ENCODE peak calls at places on chromosomes 5 and 9, in nine cellular contexts. S is psoas muscle; Y is gastrocnemius medialis; X is stomach; F is SJSA1; R is GM12878; L is left ventricle myocardium inferior; K is ovary; Z is CD8-positive, alpha-beta memory T cell. I is an unnamed sample. For H3K36me3, the result is how much of the 10 kb centered on the place peaks cover.

GRCh38 chr5:6768590-6769230 is 55.5 kb downstream of the TENT4A start:
- DNase-seq in K (no peak), F (no peak), L (no peak), Z (no peak), S (no peak), Y (no peak), R (no peak), X (no peak), I (no peak)

GRCh38 chr5:142432961-142433360 is 108.1 kb upstream of the SPRY4 start:
- DNase-seq in Y (no peak), S (no peak), Z (peak), X (no peak), K (no peak), L (no peak), F (no peak), R (no peak), I (peak)

GRCh38 chr5:133534566-133534965 is 77.8 kb downstream of the FSTL4 start:
- DNase-seq in F (peak), Y (no peak), X (no peak), S (no peak), L (no peak), Z (no peak), R (no peak), K (no peak), I (no peak)

GRCh38 chr5:180606215-180606785 is 15.0 kb upstream of the SCGB3A1 start:
- DNase-seq in Y (no peak), X (no peak), L (no peak), R (no peak), F (no peak), S (no peak), K (no peak), Z (no peak), I (no peak)

GRCh38 chr9:116952434-116952805 is 265.3 kb downstream of the TRIM32 start:
- DNase-seq in Y (no peak), K (no peak), R (no peak), F (no peak), X (no peak), Z (no peak), S (no peak), L (no peak), I (no peak)

GRCh38 chr5:3597002-3597726 is 1.5 kb downstream of the IRX1 start:
- DNase-seq in Y (no peak), X (no peak), S (no peak), F (no peak), K (no peak), Z (no peak), L (no peak), R (no peak), I (no peak)

GRCh38 chr9:25117791-25118190 is 560.5 kb downstream of the TUSC1 start:
- DNase-seq in L (no peak), Y (no peak), Z (no peak), K (no peak), S (no peak), X (no peak), R (no peak), F (no peak), I (no peak)

GRCh38 chr5:176447538-176447981 is 625 bp upstream of the FAF2 start:
- DNase-seq in S (no peak), F (no peak), Z (no peak), L (no peak), X (no peak), R (no peak), K (no peak), Y (no peak), I (no peak)

GRCh38 chr5:152634596-152634995 is 229.5 kb upstream of the NMUR2 start:
- DNase-seq in K (no peak), Y (no peak), X (no peak), Z (no peak), S (no peak), L (no peak), F (no peak), R (no peak), I (no peak)

GRCh38 chr9:128503870-128504269 is 649 bp upstream of the GLE1 start:
- DNase-seq in L (no peak), K (peak), R (no peak), X (no peak), F (no peak), Y (no peak), Z (no peak), S (peak), I (peak)

GRCh38 chr5:79091064-79091463 is 20.5 kb upstream of the BHMT start:
- DNase-seq in X (no peak), R (no peak), K (no peak), L (no peak), Y (no peak), Z (no peak), S (no peak), F (no peak), I (no peak)

GRCh38 chr5:71932131-71932635 is 175.1 kb upstream of the MAP1B start:
- DNase-seq in Z (no peak), Y (no peak), X (no peak), K (no peak), L (no peak), S (no peak), R (no peak), F (peak), I (peak)

GRCh38 chr9:134381262-134381661 is 55.0 kb downstream of the RXRA start:
- DNase-seq in R (no peak), K (no peak), X (no peak), Z (no peak), L (no peak), Y (no peak), S (no peak), F (no peak), I (no peak)

GRCh38 chr5:169650701-169651331 is 13.7 kb downstream of the DOCK2 start:
- DNase-seq in F (no peak), X (no peak), S (no peak), L (no peak), Y (no peak), Z (no peak), K (no peak), R (peak), I (no peak)

GRCh38 chr5:93382188-93382587 is 198.8 kb downstream of the NR2F1-AS1 start:
- DNase-seq in L (no peak), Z (no peak), S (no peak), R (no peak), Y (no peak), F (no peak), K (no peak), X (no peak), I (no peak)

GRCh38 chr9:128579194-128579593 is 26.8 kb downstream of the SPTAN1 start:
- DNase-seq in F (no peak), L (no peak), X (no peak), R (no peak), K (no peak), S (no peak), Z (no peak), Y (no peak), I (no peak)

GRCh38 chr5:28301676-28302075 is 1263.3 kb upstream of the CDH9 start:
- DNase-seq in X (no peak), F (no peak), R (no peak), K (no peak), S (no peak), Z (no peak), L (no peak), Y (no peak), I (no peak)

GRCh38 chr9:4167040-4167671 is 132.7 kb downstream of the GLIS3 start:
- DNase-seq in Z (no peak), R (no peak), L (no peak), S (no peak), K (no peak), Y (no peak), X (no peak), F (no peak), I (no peak)

GRCh38 chr5:147504535-147504934 is 5.3 kb downstream of the DPYSL3 start:
- DNase-seq in Y (no peak), X (no peak), S (no peak), K (no peak), Z (no peak), R (no peak), L (no peak), F (no peak), I (no peak)

GRCh38 chr9:37986771-37987258 is 82.2 kb downstream of the SHB start:
- DNase-seq in R (no peak), K (no peak), Y (no peak), S (no peak), Z (no peak), F (no peak), X (no peak), L (no peak), I (no peak)
- H3K27ac ChIP-seq in R (no peak), K (no peak), Y (no peak), S (no peak), Z (no peak), F (peak), X (no peak), L (peak), I (no peak)

DNA sequence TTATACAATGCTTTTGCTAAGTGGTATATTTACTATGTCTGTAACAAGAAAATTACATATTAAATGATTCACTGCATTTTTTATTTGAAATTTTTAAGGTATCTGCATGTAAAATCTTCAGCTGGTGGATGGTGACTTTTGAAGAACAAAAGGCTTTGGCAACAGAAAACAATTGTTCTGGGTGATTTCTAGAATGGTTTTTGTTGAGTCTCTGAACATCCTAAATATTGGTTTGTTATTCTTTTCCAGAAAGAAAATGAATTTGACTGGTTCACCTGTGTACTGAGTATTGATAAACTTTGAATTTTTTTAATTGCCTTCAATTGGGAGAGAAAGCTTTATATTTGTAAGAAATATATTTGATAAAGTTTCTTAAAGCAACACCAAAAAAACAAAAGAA is 35.2 kb downstream of the ERAP1 start:
- DNase-seq in R (no peak), Y (no peak), L (no peak), Z (no peak), S (no peak), K (no peak), X (no peak), F (no peak), I (no peak)
- H3K36me3 ChIP-seq in R (under half), Y (half or more), L (half or more), Z (under half), S (half or more), K (under half), X (half or more), F (half or more), I (under half)

GRCh38 chr5:76867027-76867426 is 17.2 kb downstream of the S100Z start:
- DNase-seq in X (no peak), S (no peak), K (no peak), L (no peak), Z (no peak), R (no peak), Y (no peak), F (no peak), I (no peak)

GRCh38 chr5:76862986-76863385 is 13.2 kb downstream of the S100Z start:
- DNase-seq in S (no peak), L (no peak), R (no peak), K (no peak), X (no peak), Y (no peak), F (no peak), Z (no peak), I (peak)

GRCh38 chr5:76866503-76866902 is 16.7 kb downstream of the S100Z start:
- DNase-seq in Y (no peak), K (no peak), R (no peak), S (no peak), Z (no peak), L (no peak), X (no peak), F (no peak), I (no peak)

GRCh38 chr5:76870046-76870445 is 20.2 kb downstream of the S100Z start:
- DNase-seq in S (no peak), R (no peak), X (no peak), Z (no peak), K (no peak), F (no peak), Y (no peak), L (no peak), I (no peak)

DNA sequence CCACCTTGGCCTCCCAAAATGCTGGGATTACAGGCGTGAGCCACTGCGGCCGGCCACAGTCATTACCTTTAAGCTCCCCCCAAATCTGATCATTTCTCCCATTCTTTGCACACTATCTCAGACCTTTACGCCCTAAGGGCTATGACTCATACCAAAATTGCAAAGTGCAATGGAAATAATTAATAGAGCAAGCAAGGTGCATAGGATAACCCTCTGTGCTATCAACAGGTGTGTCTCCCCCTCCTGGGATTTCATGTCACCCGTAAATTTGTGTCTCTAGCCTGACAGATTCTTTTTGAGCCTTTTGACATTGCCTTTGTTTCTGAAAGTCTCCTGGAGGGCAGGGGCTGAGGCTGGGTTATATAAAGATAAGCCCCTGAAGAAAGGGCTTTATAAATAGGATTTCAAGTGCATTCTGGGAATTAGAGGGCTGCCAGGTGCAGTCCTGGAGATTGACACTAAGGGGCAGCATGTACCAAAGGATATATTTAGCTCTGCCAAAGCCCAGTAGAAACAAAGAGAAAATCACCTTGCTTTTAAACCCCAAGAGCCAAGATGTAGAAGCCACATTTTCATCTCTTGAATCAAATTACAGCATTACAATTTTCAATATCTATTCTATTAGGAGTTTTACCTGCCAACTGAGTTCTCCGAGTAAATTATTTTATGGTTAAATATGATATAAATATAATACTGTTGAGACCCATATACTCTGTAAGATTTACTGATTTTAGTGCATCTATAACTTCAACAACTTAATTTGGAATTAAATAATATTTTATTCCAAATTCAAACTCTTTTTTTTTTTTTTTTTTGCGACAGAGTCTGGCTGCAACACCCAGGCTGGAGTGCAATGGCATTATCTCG is 18.2 kb downstream of the S100Z start:
- DNase-seq in Z (peak), Y (no peak), X (peak), R (peak), S (peak), L (peak), K (no peak), F (peak), I (peak)
- H3K27ac ChIP-seq in Z (no peak), Y (no peak), X (no peak), R (no peak), S (no peak), L (peak), K (no peak), F (no peak), I (no peak)

GRCh38 chr9:137813167-137813566 is 64.4 kb upstream of the CACNA1B start:
- DNase-seq in X (no peak), K (no peak), Z (no peak), Y (no peak), R (no peak), L (no peak), F (no peak), S (no peak), I (no peak)

GRCh38 chr9:137814436-137814835 is 63.1 kb upstream of the CACNA1B start:
- DNase-seq in Y (no peak), F (no peak), L (no peak), S (no peak), R (no peak), Z (no peak), K (no peak), X (no peak), I (no peak)

GRCh38 chr9:137812356-137813023 is 65.1 kb upstream of the CACNA1B start:
- DNase-seq in R (no peak), Z (no peak), F (no peak), S (no peak), X (no peak), L (no peak), K (no peak), Y (no peak), I (no peak)

GRCh38 chr9:137814841-137815240 is 62.7 kb upstream of the CACNA1B start:
- DNase-seq in Y (no peak), L (no peak), F (no peak), X (no peak), S (no peak), R (no peak), K (no peak), Z (no peak), I (no peak)

GRCh38 chr9:137813651-137814415 is 63.7 kb upstream of the CACNA1B start:
- DNase-seq in S (no peak), L (no peak), Y (no peak), X (no peak), Z (no peak), R (no peak), K (no peak), F (no peak), I (no peak)
- H3K36me3 ChIP-seq in S (half or more), L (half or more), Y (half or more), X (half or more), Z (under half), R (under half), K (under half), F (under half), I (under half)

DNA sequence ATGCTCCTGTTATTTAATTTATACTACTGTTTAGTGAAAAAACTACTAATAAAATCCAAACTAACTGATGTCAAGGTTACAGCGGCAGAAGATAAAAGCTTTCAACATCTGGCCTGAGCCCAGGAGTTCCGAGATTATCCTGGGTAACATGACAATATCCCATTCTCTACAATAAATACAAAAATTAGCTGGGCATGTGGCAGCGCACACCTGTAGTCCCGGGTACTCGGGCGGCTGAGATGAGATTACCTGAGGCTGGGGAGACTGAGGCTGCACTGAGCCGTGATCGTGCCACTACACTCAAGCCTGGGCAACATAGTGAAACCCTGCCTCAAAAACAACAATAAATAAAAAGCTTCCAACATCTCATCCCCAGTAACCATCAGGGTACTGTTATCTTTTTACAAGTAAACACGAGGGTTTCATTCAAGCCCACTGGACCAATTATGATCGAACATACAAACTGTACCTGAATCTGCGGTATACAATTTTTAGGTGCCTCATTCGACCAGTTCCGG is 1.3 kb downstream of the RPL37 start:
- DNase-seq in S (no peak), K (no peak), Z (no peak), F (no peak), X (no peak), L (no peak), R (no peak), Y (no peak), I (no peak)
- H3K27ac ChIP-seq in S (peak), K (no peak), Z (peak), F (peak), X (peak), L (peak), R (peak), Y (peak), I (peak)

DNA sequence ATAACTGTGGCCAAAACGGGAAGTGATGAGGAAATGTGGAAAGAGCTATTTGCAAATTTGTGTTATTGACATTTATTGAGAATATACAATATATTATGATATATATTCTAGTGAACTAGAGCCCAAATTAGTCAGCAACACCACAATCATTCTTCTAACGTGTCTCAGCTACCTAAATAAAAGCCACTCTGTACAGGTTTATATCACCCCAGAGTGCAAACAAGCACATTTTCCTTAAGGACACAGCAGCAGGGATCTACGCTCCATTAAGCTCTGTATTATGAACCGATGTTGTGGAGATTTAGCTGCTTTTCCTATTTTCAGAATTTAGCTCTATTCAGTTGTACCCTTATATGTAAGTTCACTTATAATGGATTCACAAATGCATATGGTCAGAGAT is 77.9 kb downstream of the CDH18 start:
- DNase-seq in Y (no peak), R (no peak), S (no peak), F (no peak), K (no peak), Z (no peak), L (no peak), X (no peak), I (no peak)
- H3K36me3 ChIP-seq in Y (under half), R (under half), S (under half), F (under half), K (under half), Z (under half), L (under half), X (under half), I (under half)

I was measured in small intestine.